ENCODE peak calls at places on chromosome 12, in four cellular contexts. T, I, J and R are unnamed samples.

GRCh38 chr12:104752016-104752415 is 206.1 kb downstream of the SLC41A2 start:
- DNase-seq in J (no peak), T (no peak), I (no peak), R (no peak)

GRCh38 chr12:5466521-5466960 is 34.6 kb downstream of the NTF3 start:
- DNase-seq in J (no peak), I (no peak), T (no peak), R (no peak)

GRCh38 chr12:20188930-20189653 is 179.2 kb upstream of the PDE3A start:
- DNase-seq in J (no peak), I (no peak), T (no peak), R (no peak)

GRCh38 chr12:106170285-106170684 is 31.5 kb upstream of the NUAK1 start:
- DNase-seq in I (peak), J (no peak), T (no peak), R (peak)

GRCh38 chr12:61891632-61892031 is 368.6 kb upstream of the USP15 start:
- DNase-seq in J (no peak), I (no peak), T (no peak), R (no peak)

GRCh38 chr12:30989754-30990153 is 63.2 kb downstream of the TSPAN11 start:
- DNase-seq in I (no peak), J (no peak), T (no peak), R (peak)

GRCh38 chr12:125773033-125773432 is 707.8 kb downstream of the AACS start:
- DNase-seq in J (no peak), I (no peak), T (no peak), R (peak)

GRCh38 chr12:42091769-42092168 is 52.9 kb downstream of the GXYLT1 start:
- DNase-seq in I (no peak), J (no peak), T (no peak), R (peak)

GRCh38 chr12:46959484-46959883 is 119.9 kb upstream of the PCED1B start:
- DNase-seq in T (no peak), I (peak), J (no peak), R (no peak)

GRCh38 chr12:52871291-52871961 is 22.6 kb upstream of the KRT78 start:
- DNase-seq in I (peak), J (no peak), T (no peak), R (peak)

GRCh38 chr12:91910871-91911388 is 234.7 kb downstream of the BTG1 start:
- DNase-seq in T (no peak), I (no peak), J (no peak), R (no peak)

GRCh38 chr12:58668233-58668632 is 252.1 kb downstream of the LRIG3 start:
- DNase-seq in J (no peak), T (no peak), I (peak), R (peak)

GRCh38 chr12:25364529-25365339 is 114.0 kb upstream of the KRAS start:
- DNase-seq in I (no peak), J (no peak), T (no peak), R (peak)

GRCh38 chr12:27521066-27521465 is 2.9 kb upstream of the PPFIBP1 start:
- DNase-seq in J (no peak), I (no peak), T (no peak), R (peak)

GRCh38 chr12:98057701-98058100 is 457.7 kb upstream of the TMPO start:
- DNase-seq in T (no peak), J (no peak), I (no peak), R (no peak)

GRCh38 chr12:121826318-121826954 is 22.6 kb downstream of the SETD1B start:
- DNase-seq in I (no peak), T (no peak), J (no peak), R (no peak)

GRCh38 chr12:71392521-71393145 is 47.0 kb upstream of the LGR5 start:
- DNase-seq in I (peak), T (no peak), J (no peak), R (peak)

GRCh38 chr12:31362115-31362758 is 36.3 kb upstream of the SINHCAF start:
- DNase-seq in T (no peak), I (no peak), J (no peak), R (peak)

GRCh38 chr12:47026291-47026690 is 53.1 kb upstream of the PCED1B start:
- DNase-seq in J (no peak), I (no peak), T (no peak), R (no peak)

GRCh38 chr12:112750971-112751370 is 40.6 kb upstream of the RPH3A start:
- DNase-seq in I (no peak), T (no peak), J (no peak), R (no peak)

GRCh38 chr12:99983721-99984258 is 946 bp downstream of the ANKS1B start:
- DNase-seq in I (no peak), T (no peak), J (no peak), R (peak)

GRCh38 chr12:107654866-107655265 is 30.7 kb upstream of the PWP1 start:
- DNase-seq in J (no peak), T (no peak), I (no peak), R (no peak)

GRCh38 chr12:94488449-94488848 is 28.8 kb upstream of the CEP83 start:
- DNase-seq in I (peak), J (no peak), T (no peak), R (no peak)

GRCh38 chr12:103751600-103751999 is 89.4 kb downstream of the NT5DC3 start:
- DNase-seq in J (no peak), T (no peak), I (no peak), R (no peak)

GRCh38 chr12:12138203-12139154 is 67.7 kb downstream of the BCL2L14 start:
- DNase-seq in J (no peak), I (no peak), T (no peak), R (no peak)

GRCh38 chr12:88895634-88896033 is 315.4 kb upstream of the KITLG start:
- DNase-seq in J (no peak), T (no peak), I (no peak), R (no peak)

GRCh38 chr12:57803317-57803893 is 15.1 kb downstream of the AVIL start:
- DNase-seq in T (peak), J (no peak), I (peak), R (peak)

GRCh38 chr12:49332891-49333371 is 4.1 kb downstream of the C1QL4 start:
- DNase-seq in J (no peak), T (no peak), I (no peak), R (no peak)

GRCh38 chr12:25783566-25783965 is 174.9 kb upstream of the RASSF8 start:
- DNase-seq in I (no peak), J (no peak), T (no peak), R (no peak)

GRCh38 chr12:38662851-38663250 is 242.5 kb downstream of the CPNE8 start:
- DNase-seq in I (no peak), J (no peak), T (no peak), R (no peak)

GRCh38 chr12:76237086-76237701 is 111.0 kb downstream of the BBS10 start:
- DNase-seq in T (no peak), I (no peak), J (no peak), R (no peak)

GRCh38 chr12:128852026-128852725 is 1.1 kb upstream of the GLT1D1 start:
- DNase-seq in T (no peak), J (no peak), I (no peak), R (no peak)